ENCODE peak calls at places on chromosomes 7 and 10, in four cellular contexts. One of them, this sample, is unnamed.

GRCh38 chr10:114367676-114368391 is 36.5 kb downstream of the AFAP1L2 start:
- DNase-seq in stimulated activated naive B cell treated with anti-CD40 and anti-IgM and Interleukin-4, amounts not matched to agents 10 μg/mL and 1 μg/mL and 100 μg/mL, for 72 hours: no peak
- DNase-seq in activated naive CD4-positive, alpha-beta T cell treated with Interleukin-2 at 50 U/mL for 16 hours: no peak
- DNase-seq in hepatic stellate cell: peak
- DNase-seq in this sample: peak

GRCh38 chr10:132461103-132461682 is 64.2 kb downstream of the PWWP2B start:
- DNase-seq in stimulated activated naive B cell treated with anti-CD40 and anti-IgM and Interleukin-4, amounts not matched to agents 10 μg/mL and 1 μg/mL and 100 μg/mL, for 72 hours: no peak
- DNase-seq in activated naive CD4-positive, alpha-beta T cell treated with Interleukin-2 at 50 U/mL for 16 hours: no peak
- DNase-seq in hepatic stellate cell: no peak
- DNase-seq in this sample: no peak

GRCh38 chr10:78752708-78753107 is 316.1 kb upstream of the ZMIZ1 start:
- DNase-seq in stimulated activated naive B cell treated with anti-CD40 and anti-IgM and Interleukin-4, amounts not matched to agents 10 μg/mL and 1 μg/mL and 100 μg/mL, for 72 hours: no peak
- DNase-seq in activated naive CD4-positive, alpha-beta T cell treated with Interleukin-2 at 50 U/mL for 16 hours: no peak
- DNase-seq in hepatic stellate cell: peak
- DNase-seq in this sample: no peak

GRCh38 chr7:37669818-37670217 is 13.7 kb upstream of the GPR141 start:
- DNase-seq in stimulated activated naive B cell treated with anti-CD40 and anti-IgM and Interleukin-4, amounts not matched to agents 10 μg/mL and 1 μg/mL and 100 μg/mL, for 72 hours: no peak
- DNase-seq in hepatic stellate cell: no peak
- DNase-seq in activated naive CD4-positive, alpha-beta T cell treated with Interleukin-2 at 50 U/mL for 16 hours: no peak
- DNase-seq in this sample: no peak

GRCh38 chr10:44725404-44725803 is 185.7 kb upstream of the TMEM72 start:
- DNase-seq in activated naive CD4-positive, alpha-beta T cell treated with Interleukin-2 at 50 U/mL for 16 hours: no peak
- DNase-seq in hepatic stellate cell: no peak
- DNase-seq in stimulated activated naive B cell treated with anti-CD40 and anti-IgM and Interleukin-4, amounts not matched to agents 10 μg/mL and 1 μg/mL and 100 μg/mL, for 72 hours: no peak
- DNase-seq in this sample: no peak

GRCh38 chr10:69087600-69088470 is at the start of gene SRGN:
- DNase-seq in hepatic stellate cell: peak
- DNase-seq in stimulated activated naive B cell treated with anti-CD40 and anti-IgM and Interleukin-4, amounts not matched to agents 10 μg/mL and 1 μg/mL and 100 μg/mL, for 72 hours: peak
- DNase-seq in activated naive CD4-positive, alpha-beta T cell treated with Interleukin-2 at 50 U/mL for 16 hours: peak
- DNase-seq in this sample: peak

GRCh38 chr7:39908141-39908540 is 41.9 kb upstream of the CDK13 start:
- DNase-seq in activated naive CD4-positive, alpha-beta T cell treated with Interleukin-2 at 50 U/mL for 16 hours: no peak
- DNase-seq in hepatic stellate cell: no peak
- DNase-seq in stimulated activated naive B cell treated with anti-CD40 and anti-IgM and Interleukin-4, amounts not matched to agents 10 μg/mL and 1 μg/mL and 100 μg/mL, for 72 hours: no peak
- DNase-seq in this sample: no peak

GRCh38 chr10:33334839-33335549 is 527 bp upstream of the NRP1 start:
- DNase-seq in stimulated activated naive B cell treated with anti-CD40 and anti-IgM and Interleukin-4, amounts not matched to agents 10 μg/mL and 1 μg/mL and 100 μg/mL, for 72 hours: no peak
- DNase-seq in hepatic stellate cell: peak
- DNase-seq in activated naive CD4-positive, alpha-beta T cell treated with Interleukin-2 at 50 U/mL for 16 hours: peak
- DNase-seq in this sample: peak

GRCh38 chr7:37354661-37355131 is 94.0 kb downstream of the ELMO1 start:
- DNase-seq in stimulated activated naive B cell treated with anti-CD40 and anti-IgM and Interleukin-4, amounts not matched to agents 10 μg/mL and 1 μg/mL and 100 μg/mL, for 72 hours: peak
- DNase-seq in hepatic stellate cell: no peak
- DNase-seq in activated naive CD4-positive, alpha-beta T cell treated with Interleukin-2 at 50 U/mL for 16 hours: peak
- DNase-seq in this sample: peak

GRCh38 chr7:143519411-143520131 is 41.9 kb downstream of the TAS2R41 start:
- DNase-seq in hepatic stellate cell: no peak
- DNase-seq in stimulated activated naive B cell treated with anti-CD40 and anti-IgM and Interleukin-4, amounts not matched to agents 10 μg/mL and 1 μg/mL and 100 μg/mL, for 72 hours: no peak
- DNase-seq in activated naive CD4-positive, alpha-beta T cell treated with Interleukin-2 at 50 U/mL for 16 hours: no peak
- DNase-seq in this sample: no peak

GRCh38 chr10:126101744-126102143 is 205.4 kb downstream of the FANK1 start:
- DNase-seq in stimulated activated naive B cell treated with anti-CD40 and anti-IgM and Interleukin-4, amounts not matched to agents 10 μg/mL and 1 μg/mL and 100 μg/mL, for 72 hours: peak
- DNase-seq in hepatic stellate cell: no peak
- DNase-seq in activated naive CD4-positive, alpha-beta T cell treated with Interleukin-2 at 50 U/mL for 16 hours: no peak
- DNase-seq in this sample: no peak

GRCh38 chr10:131211146-131211545 is 100.4 kb downstream of the TCERG1L start:
- DNase-seq in hepatic stellate cell: no peak
- DNase-seq in activated naive CD4-positive, alpha-beta T cell treated with Interleukin-2 at 50 U/mL for 16 hours: no peak
- DNase-seq in stimulated activated naive B cell treated with anti-CD40 and anti-IgM and Interleukin-4, amounts not matched to agents 10 μg/mL and 1 μg/mL and 100 μg/mL, for 72 hours: no peak
- DNase-seq in this sample: peak

GRCh38 chr10:74704629-74705360 is 121.6 kb upstream of the KAT6B start:
- DNase-seq in hepatic stellate cell: no peak
- DNase-seq in activated naive CD4-positive, alpha-beta T cell treated with Interleukin-2 at 50 U/mL for 16 hours: no peak
- DNase-seq in stimulated activated naive B cell treated with anti-CD40 and anti-IgM and Interleukin-4, amounts not matched to agents 10 μg/mL and 1 μg/mL and 100 μg/mL, for 72 hours: no peak
- DNase-seq in this sample: no peak

GRCh38 chr7:129501760-129502707 is at the start of gene SMKR1:
- DNase-seq in hepatic stellate cell: peak
- DNase-seq in stimulated activated naive B cell treated with anti-CD40 and anti-IgM and Interleukin-4, amounts not matched to agents 10 μg/mL and 1 μg/mL and 100 μg/mL, for 72 hours: peak
- DNase-seq in activated naive CD4-positive, alpha-beta T cell treated with Interleukin-2 at 50 U/mL for 16 hours: peak
- DNase-seq in this sample: peak

GRCh38 chr7:111162692-111163091 is 71.8 kb downstream of the LRRN3 start:
- DNase-seq in hepatic stellate cell: no peak
- DNase-seq in stimulated activated naive B cell treated with anti-CD40 and anti-IgM and Interleukin-4, amounts not matched to agents 10 μg/mL and 1 μg/mL and 100 μg/mL, for 72 hours: no peak
- DNase-seq in activated naive CD4-positive, alpha-beta T cell treated with Interleukin-2 at 50 U/mL for 16 hours: no peak
- DNase-seq in this sample: no peak

GRCh38 chr7:18978108-18978495 is 139.3 kb downstream of the TWIST1 start:
- DNase-seq in hepatic stellate cell: peak
- DNase-seq in activated naive CD4-positive, alpha-beta T cell treated with Interleukin-2 at 50 U/mL for 16 hours: no peak
- DNase-seq in stimulated activated naive B cell treated with anti-CD40 and anti-IgM and Interleukin-4, amounts not matched to agents 10 μg/mL and 1 μg/mL and 100 μg/mL, for 72 hours: no peak
- DNase-seq in this sample: no peak

GRCh38 chr7:303884-304573 is 14.1 kb downstream of the FOXL3 start:
- DNase-seq in stimulated activated naive B cell treated with anti-CD40 and anti-IgM and Interleukin-4, amounts not matched to agents 10 μg/mL and 1 μg/mL and 100 μg/mL, for 72 hours: no peak
- DNase-seq in hepatic stellate cell: no peak
- DNase-seq in activated naive CD4-positive, alpha-beta T cell treated with Interleukin-2 at 50 U/mL for 16 hours: no peak
- DNase-seq in this sample: no peak

GRCh38 chr10:67606572-67606971 is 89.4 kb downstream of the CTNNA3 start:
- DNase-seq in hepatic stellate cell: peak
- DNase-seq in stimulated activated naive B cell treated with anti-CD40 and anti-IgM and Interleukin-4, amounts not matched to agents 10 μg/mL and 1 μg/mL and 100 μg/mL, for 72 hours: no peak
- DNase-seq in activated naive CD4-positive, alpha-beta T cell treated with Interleukin-2 at 50 U/mL for 16 hours: no peak
- DNase-seq in this sample: no peak

GRCh38 chr7:47254081-47255006 is 327.6 kb downstream of the TNS3 start:
- DNase-seq in activated naive CD4-positive, alpha-beta T cell treated with Interleukin-2 at 50 U/mL for 16 hours: peak
- DNase-seq in hepatic stellate cell: peak
- DNase-seq in stimulated activated naive B cell treated with anti-CD40 and anti-IgM and Interleukin-4, amounts not matched to agents 10 μg/mL and 1 μg/mL and 100 μg/mL, for 72 hours: peak
- DNase-seq in this sample: peak

GRCh38 chr10:96642973-96643372 is 56.2 kb upstream of the TM9SF3 start:
- DNase-seq in hepatic stellate cell: peak
- DNase-seq in stimulated activated naive B cell treated with anti-CD40 and anti-IgM and Interleukin-4, amounts not matched to agents 10 μg/mL and 1 μg/mL and 100 μg/mL, for 72 hours: peak
- DNase-seq in activated naive CD4-positive, alpha-beta T cell treated with Interleukin-2 at 50 U/mL for 16 hours: peak
- DNase-seq in this sample: peak

GRCh38 chr10:93873427-93874115 is 20.2 kb upstream of the SLC35G1 start:
- DNase-seq in activated naive CD4-positive, alpha-beta T cell treated with Interleukin-2 at 50 U/mL for 16 hours: no peak
- DNase-seq in hepatic stellate cell: no peak
- DNase-seq in stimulated activated naive B cell treated with anti-CD40 and anti-IgM and Interleukin-4, amounts not matched to agents 10 μg/mL and 1 μg/mL and 100 μg/mL, for 72 hours: no peak
- DNase-seq in this sample: no peak

GRCh38 chr10:24430591-24430990 is 221.7 kb downstream of the KIAA1217 start:
- DNase-seq in hepatic stellate cell: no peak
- DNase-seq in activated naive CD4-positive, alpha-beta T cell treated with Interleukin-2 at 50 U/mL for 16 hours: no peak
- DNase-seq in stimulated activated naive B cell treated with anti-CD40 and anti-IgM and Interleukin-4, amounts not matched to agents 10 μg/mL and 1 μg/mL and 100 μg/mL, for 72 hours: no peak
- DNase-seq in this sample: no peak

GRCh38 chr7:107559864-107560263 is 3.9 kb downstream of the COG5 start:
- DNase-seq in stimulated activated naive B cell treated with anti-CD40 and anti-IgM and Interleukin-4, amounts not matched to agents 10 μg/mL and 1 μg/mL and 100 μg/mL, for 72 hours: no peak
- DNase-seq in hepatic stellate cell: peak
- DNase-seq in activated naive CD4-positive, alpha-beta T cell treated with Interleukin-2 at 50 U/mL for 16 hours: no peak
- DNase-seq in this sample: no peak

GRCh38 chr7:32516551-32517082 is 21.3 kb downstream of the AVL9 start:
- DNase-seq in hepatic stellate cell: no peak
- DNase-seq in activated naive CD4-positive, alpha-beta T cell treated with Interleukin-2 at 50 U/mL for 16 hours: no peak
- DNase-seq in stimulated activated naive B cell treated with anti-CD40 and anti-IgM and Interleukin-4, amounts not matched to agents 10 μg/mL and 1 μg/mL and 100 μg/mL, for 72 hours: no peak
- DNase-seq in this sample: no peak

GRCh38 chr10:125997586-125997985 is 101.2 kb downstream of the FANK1 start:
- DNase-seq in activated naive CD4-positive, alpha-beta T cell treated with Interleukin-2 at 50 U/mL for 16 hours: no peak
- DNase-seq in hepatic stellate cell: no peak
- DNase-seq in stimulated activated naive B cell treated with anti-CD40 and anti-IgM and Interleukin-4, amounts not matched to agents 10 μg/mL and 1 μg/mL and 100 μg/mL, for 72 hours: no peak
- DNase-seq in this sample: no peak

GRCh38 chr7:50450691-50451051 is 521 bp upstream of the FIGNL1 start:
- DNase-seq in activated naive CD4-positive, alpha-beta T cell treated with Interleukin-2 at 50 U/mL for 16 hours: peak
- DNase-seq in hepatic stellate cell: no peak
- DNase-seq in stimulated activated naive B cell treated with anti-CD40 and anti-IgM and Interleukin-4, amounts not matched to agents 10 μg/mL and 1 μg/mL and 100 μg/mL, for 72 hours: peak
- DNase-seq in this sample: no peak

GRCh38 chr10:44154956-44155355 is 229.9 kb downstream of the CXCL12 start:
- DNase-seq in activated naive CD4-positive, alpha-beta T cell treated with Interleukin-2 at 50 U/mL for 16 hours: no peak
- DNase-seq in hepatic stellate cell: peak
- DNase-seq in stimulated activated naive B cell treated with anti-CD40 and anti-IgM and Interleukin-4, amounts not matched to agents 10 μg/mL and 1 μg/mL and 100 μg/mL, for 72 hours: no peak
- DNase-seq in this sample: no peak

GRCh38 chr7:40167291-40167690 is 32.5 kb downstream of the SUGCT start:
- DNase-seq in stimulated activated naive B cell treated with anti-CD40 and anti-IgM and Interleukin-4, amounts not matched to agents 10 μg/mL and 1 μg/mL and 100 μg/mL, for 72 hours: no peak
- DNase-seq in activated naive CD4-positive, alpha-beta T cell treated with Interleukin-2 at 50 U/mL for 16 hours: no peak
- DNase-seq in hepatic stellate cell: no peak
- DNase-seq in this sample: no peak

GRCh38 chr7:62361-63116 is 129.8 kb upstream of the FAM20C start:
- DNase-seq in stimulated activated naive B cell treated with anti-CD40 and anti-IgM and Interleukin-4, amounts not matched to agents 10 μg/mL and 1 μg/mL and 100 μg/mL, for 72 hours: no peak
- DNase-seq in activated naive CD4-positive, alpha-beta T cell treated with Interleukin-2 at 50 U/mL for 16 hours: no peak
- DNase-seq in hepatic stellate cell: no peak
- DNase-seq in this sample: no peak

This sample was measured in ureter.